ENCODE peak calls at places on chromosomes 5 and 9, in ten cellular contexts. Z, I, W, R, M, Y, B, X, J and A are unnamed samples.
A peak's percentile ranks its signal among the peaks of the same experiment; 100 is the strongest.

GRCh38 chr9:70106571-70106970 is 62.9 kb downstream of the MAMDC2 start:
- DNase-seq in Z (no peak), I (no peak), W (no peak), R (no peak), M (no peak), Y (no peak), B (no peak), X (no peak), J (no peak), A (no peak)

GRCh38 chr5:72608297-72608696 is 101.1 kb upstream of the ZNF366 start:
- DNase-seq in Z (peak; percentile 37), I (peak; percentile 33), W (no peak), R (peak; percentile 63), M (no peak), Y (no peak), B (no peak), X (no peak), J (no peak), A (no peak)

GRCh38 chr5:112004867-112005532 is 248.0 kb upstream of the NREP start:
- DNase-seq in Z (peak; percentile 91), I (no peak), W (no peak), R (no peak), M (no peak), Y (no peak), B (no peak), X (no peak), J (no peak), A (no peak)

GRCh38 chr9:35826071-35826701 is 2.3 kb downstream of the FAM221B start:
- DNase-seq in Z (peak; percentile 38), I (peak; percentile 67), W (no peak), R (no peak), M (peak; percentile 57), Y (peak; percentile 56), B (peak; percentile 60), X (no peak), J (peak; percentile 39), A (peak; percentile 48)

GRCh38 chr5:143843461-143843860 is 31.5 kb downstream of the HMHB1 start:
- DNase-seq in Z (no peak), I (no peak), W (no peak), R (no peak), M (no peak), Y (no peak), B (no peak), X (no peak), J (no peak), A (no peak)

GRCh38 chr9:83106272-83106671 is 43.3 kb upstream of the RASEF start:
- DNase-seq in Z (no peak), I (no peak), W (no peak), R (no peak), M (no peak), Y (no peak), B (no peak), X (no peak), J (no peak), A (no peak)

GRCh38 chr9:115118471-115119156 is 657 bp upstream of the TNC start:
- DNase-seq in Z (peak; percentile 90), I (no peak), W (no peak), R (peak; percentile 30), M (no peak), Y (peak; percentile 60), B (peak; percentile 85), X (peak; percentile 4), J (peak; percentile 24), A (peak; percentile 28)

GRCh38 chr9:34563262-34563661 is 26.3 kb downstream of the CNTFR start:
- DNase-seq in Z (no peak), I (no peak), W (no peak), R (no peak), M (no peak), Y (no peak), B (no peak), X (no peak), J (no peak), A (no peak)

GRCh38 chr9:108525214-108525613 is 330.6 kb downstream of the ACTL7B start:
- DNase-seq in Z (no peak), I (no peak), W (no peak), R (no peak), M (no peak), Y (no peak), B (no peak), X (no peak), J (no peak), A (no peak)

GRCh38 chr9:70484232-70485130 is 70.0 kb upstream of the KLF9 start:
- DNase-seq in Z (peak; percentile 64), I (peak; percentile 74), W (no peak), R (no peak), M (peak; percentile 32), Y (no peak), B (peak; percentile 59), X (peak; percentile 20), J (peak; percentile 43), A (peak; percentile 58)

GRCh38 chr5:72951850-72952468 is 3.9 kb upstream of the FCHO2 start:
- DNase-seq in Z (peak; percentile 69), I (no peak), W (no peak), R (no peak), M (no peak), Y (no peak), B (peak; percentile 75), X (no peak), J (no peak), A (no peak)

GRCh38 chr9:90901933-90902332 is 100.3 kb downstream of the SYK start:
- DNase-seq in Z (no peak), I (no peak), W (no peak), R (no peak), M (no peak), Y (no peak), B (no peak), X (no peak), J (no peak), A (no peak)

GRCh38 chr5:177553671-177554429 is 513 bp downstream of the FAM193B start:
- DNase-seq in Z (no peak), I (peak; percentile 67), W (peak; percentile 19), R (peak; percentile 65), M (peak; percentile 3), Y (no peak), B (peak; percentile 14), X (peak; percentile 32), J (no peak), A (peak; percentile 16)

GRCh38 chr5:181114844-181115778 is 15.9 kb downstream of the OR2V1 start:
- DNase-seq in Z (peak; percentile 35), I (peak; percentile 10), W (no peak), R (no peak), M (no peak), Y (no peak), B (peak; percentile 11), X (no peak), J (no peak), A (no peak)

GRCh38 chr5:143456952-143457547 is 53.6 kb upstream of the NR3C1 start:
- DNase-seq in Z (peak; percentile 45), I (no peak), W (no peak), R (no peak), M (no peak), Y (no peak), B (peak; percentile 62), X (no peak), J (no peak), A (no peak)

GRCh38 chr5:142972064-142972463 is 201.9 kb downstream of the ARHGAP26 start:
- DNase-seq in Z (no peak), I (no peak), W (no peak), R (no peak), M (no peak), Y (no peak), B (no peak), X (no peak), J (no peak), A (no peak)

GRCh38 chr5:56314536-56314935 is 81.4 kb upstream of the ANKRD55 start:
- DNase-seq in Z (no peak), I (no peak), W (no peak), R (no peak), M (no peak), Y (no peak), B (peak; percentile 8), X (no peak), J (no peak), A (no peak)

GRCh38 chr5:52988335-52989024 is 672 bp upstream of the ITGA2 start:
- DNase-seq in Z (no peak), I (no peak), W (no peak), R (no peak), M (peak; percentile 1), Y (no peak), B (no peak), X (no peak), J (no peak), A (no peak)

GRCh38 chr5:126777974-126778674 is 1.2 kb downstream of the LMNB1 start:
- DNase-seq in Z (peak; percentile 93), I (peak; percentile 88), W (peak; percentile 83), R (peak; percentile 83), M (peak; percentile 92), Y (peak; percentile 86), B (peak; percentile 92), X (peak; percentile 88), J (peak; percentile 97), A (peak; percentile 94)

GRCh38 chr9:135905380-135906282 is 1.7 kb downstream of the CAMSAP1 start:
- DNase-seq in Z (no peak), I (no peak), W (no peak), R (no peak), M (peak; percentile 35), Y (no peak), B (peak; percentile 34), X (no peak), J (no peak), A (no peak)

GRCh38 chr5:126615286-126615685 is 14.5 kb downstream of the PHAX start:
- DNase-seq in Z (no peak), I (no peak), W (no peak), R (no peak), M (no peak), Y (no peak), B (no peak), X (no peak), J (no peak), A (no peak)

GRCh38 chr9:88757406-88758010 is 222.5 kb downstream of the NXNL2 start:
- DNase-seq in Z (no peak), I (no peak), W (no peak), R (no peak), M (no peak), Y (peak; percentile 65), B (no peak), X (no peak), J (no peak), A (no peak)

GRCh38 chr9:101486693-101487442 is 46.8 kb upstream of the RNF20 start:
- DNase-seq in Z (peak; percentile 43), I (peak; percentile 81), W (no peak), R (peak; percentile 70), M (no peak), Y (peak; percentile 86), B (peak; percentile 75), X (peak; percentile 54), J (peak; percentile 74), A (peak; percentile 80)

GRCh38 chr9:69143291-69143690 is 30.8 kb upstream of the TJP2 start:
- DNase-seq in Z (no peak), I (no peak), W (no peak), R (no peak), M (no peak), Y (no peak), B (no peak), X (no peak), J (no peak), A (no peak)

GRCh38 chr5:8184455-8185063 is 315.6 kb downstream of the MTRR start:
- DNase-seq in Z (no peak), I (peak; percentile 51), W (no peak), R (no peak), M (no peak), Y (peak; percentile 35), B (peak; percentile 47), X (peak; percentile 53), J (peak; percentile 55), A (peak; percentile 65)

GRCh38 chr9:136773386-136774044 is 9.2 kb upstream of the LCN15 start:
- DNase-seq in Z (no peak), I (peak; percentile 73), W (no peak), R (no peak), M (no peak), Y (no peak), B (no peak), X (no peak), J (no peak), A (no peak)

GRCh38 chr9:25678147-25678666 is at the start of gene TUSC1:
- DNase-seq in Z (peak; percentile 54), I (peak; percentile 92), W (no peak), R (peak; percentile 81), M (no peak), Y (peak; percentile 23), B (peak; percentile 87), X (no peak), J (no peak), A (peak; percentile 97)